ENCODE peak calls at places on chromosomes 12 and 14, in ten cellular contexts. F, M, H, I, V, S, W, U, Y and J are unnamed samples. For H3K4me1, the result is how much of the 10 kb centered on the place peaks cover.

GRCh38 chr12:28253175-28253641 is 63.0 kb downstream of the CCDC91 start:
- DNase-seq in H (no peak), M (no peak), V (peak), Y (no peak), S (no peak), F (no peak), W (no peak), U (no peak), I (no peak), J (no peak)

GRCh38 chr12:14129601-14130178 is 148.3 kb upstream of the GRIN2B start:
- DNase-seq in I (no peak), Y (no peak), F (no peak), V (no peak), M (no peak), W (no peak), U (no peak), H (no peak), S (no peak), J (no peak)

GRCh38 chr12:25052191-25053020 is 103.5 kb upstream of the BCAT1 start:
- DNase-seq in V (no peak), U (no peak), S (no peak), Y (peak), H (peak), W (peak), M (no peak), I (no peak), F (no peak), J (peak)

GRCh38 chr14:33564774-33565630 is 385.9 kb downstream of the EGLN3 start:
- DNase-seq in F (no peak), Y (no peak), U (no peak), V (peak), M (no peak), S (no peak), H (no peak), I (no peak), W (no peak), J (no peak)

GRCh38 chr12:131832393-131833231 is 4.4 kb downstream of the MMP17 start:
- DNase-seq in I (peak), W (peak), V (no peak), Y (peak), S (no peak), M (peak), U (no peak), H (no peak), F (peak), J (no peak)

GRCh38 chr12:2243275-2243674 is 190.5 kb downstream of the CACNA1C start:
- DNase-seq in M (no peak), V (peak), W (no peak), Y (no peak), U (no peak), I (no peak), H (no peak), S (no peak), F (no peak), J (no peak)

GRCh38 chr12:51393676-51394545 is 2.7 kb upstream of the GALNT6 start:
- DNase-seq in S (no peak), U (no peak), Y (no peak), M (no peak), W (peak), F (no peak), V (peak), H (peak), I (no peak), J (no peak)

GRCh38 chr14:73662439-73663056 is 17.8 kb downstream of the DNAL1 start:
- DNase-seq in V (peak), S (no peak), Y (peak), I (peak), F (peak), W (no peak), H (peak), M (no peak), U (peak), J (no peak)

GRCh38 chr12:122980192-122981035 is at the start of gene ARL6IP4:
- DNase-seq in I (no peak), Y (peak), W (no peak), V (peak), M (peak), F (peak), S (no peak), H (peak), U (peak), J (peak)

GRCh38 chr12:112482734-112483133 is 64.0 kb downstream of the PTPN11 start:
- DNase-seq in F (no peak), I (no peak), H (no peak), V (no peak), Y (no peak), W (no peak), U (no peak), S (no peak), M (no peak), J (no peak)

GRCh38 chr12:93025145-93026103 is 96.3 kb upstream of the EEA1 start:
- DNase-seq in Y (peak), V (peak), H (no peak), W (no peak), S (peak), M (no peak), F (peak), U (peak), I (no peak), J (no peak)

GRCh38 chr14:100017578-100017977 is 47.6 kb upstream of the EVL start:
- DNase-seq in V (peak), M (no peak), W (no peak), U (no peak), Y (no peak), I (no peak), H (no peak), F (peak), S (no peak), J (no peak)

GRCh38 chr12:3105690-3106479 is 28.7 kb downstream of the TSPAN9 start:
- DNase-seq in V (no peak), F (no peak), H (no peak), Y (no peak), I (no peak), M (no peak), U (no peak), S (no peak), W (no peak), J (no peak)

GRCh38 chr12:108560321-108560721 is 652 bp downstream of the SART3 start:
- DNase-seq in W (no peak), F (no peak), H (no peak), V (peak), S (no peak), Y (peak), U (no peak), I (no peak), M (no peak), J (no peak)

GRCh38 chr12:108562348-108563134 is at the start of gene ISCU:
- DNase-seq in V (peak), H (peak), M (peak), S (peak), I (peak), F (peak), U (peak), Y (peak), W (peak), J (peak)

GRCh38 chr12:108561852-108562347 is 496 bp upstream of the ISCU start:
- DNase-seq in W (no peak), S (no peak), M (no peak), F (no peak), V (peak), U (peak), I (no peak), Y (no peak), H (no peak), J (no peak)

GRCh38 chr12:108560752-108561719 is at the start of gene SART3:
- DNase-seq in H (peak), M (peak), S (peak), F (peak), W (peak), U (peak), I (peak), V (peak), Y (peak), J (peak)

DNA sequence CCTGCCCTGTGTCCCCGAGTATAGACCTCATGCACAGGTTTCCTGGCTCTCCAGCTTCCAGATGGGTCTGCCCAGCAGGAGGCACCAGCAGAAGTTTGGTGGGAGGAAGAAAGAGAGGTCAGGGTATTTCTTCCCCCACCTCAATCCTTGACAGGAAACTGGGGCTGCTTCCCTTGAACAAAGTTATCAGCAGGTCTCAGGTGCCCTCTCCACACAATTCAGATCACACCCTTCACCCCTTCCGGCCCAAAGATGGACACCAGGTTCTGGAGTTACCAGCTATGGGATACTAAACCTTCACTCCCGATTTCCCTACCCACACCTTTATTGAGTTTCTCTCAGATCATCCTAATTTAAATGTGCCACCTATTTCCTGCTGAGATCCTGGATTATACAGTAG is 1.2 kb downstream of the SART3 start:
- DNase-seq in F (no peak), S (no peak), W (no peak), M (no peak), H (no peak), Y (no peak), U (no peak), I (no peak), V (no peak), J (no peak)
- H3K4me3 ChIP-seq in F (peak), S (no peak), W (peak), M (peak), H (no peak), Y (peak), U (peak), I (peak), V (peak), J (no peak)

GRCh38 chr14:93160353-93160801 is 24.3 kb downstream of the MOAP1 start:
- DNase-seq in I (no peak), W (no peak), S (no peak), M (peak), F (peak), Y (peak), V (no peak), U (peak), H (no peak), J (no peak)

GRCh38 chr14:93161411-93161940 is 23.2 kb downstream of the MOAP1 start:
- DNase-seq in S (no peak), I (no peak), H (no peak), F (no peak), U (no peak), Y (no peak), M (no peak), V (no peak), W (no peak), J (no peak)

GRCh38 chr14:93156693-93157369 is 27.9 kb downstream of the MOAP1 start:
- DNase-seq in F (no peak), M (peak), V (no peak), S (no peak), H (no peak), W (no peak), U (peak), I (no peak), Y (no peak), J (no peak)

GRCh38 chr14:93150227-93151206 is 34.2 kb downstream of the MOAP1 start:
- DNase-seq in F (no peak), M (peak), W (peak), I (no peak), S (peak), Y (peak), U (peak), V (no peak), H (no peak), J (no peak)

GRCh38 chr14:93155667-93156066 is 29.0 kb downstream of the MOAP1 start:
- DNase-seq in W (no peak), H (no peak), F (no peak), M (no peak), Y (no peak), V (no peak), U (no peak), I (no peak), S (no peak), J (no peak)
- H3K4me1 ChIP-seq in W (under half), H (under half), F (under half), M (under half), Y (under half), V (under half), U (under half), I (under half), S (under half), J (under half)

DNA sequence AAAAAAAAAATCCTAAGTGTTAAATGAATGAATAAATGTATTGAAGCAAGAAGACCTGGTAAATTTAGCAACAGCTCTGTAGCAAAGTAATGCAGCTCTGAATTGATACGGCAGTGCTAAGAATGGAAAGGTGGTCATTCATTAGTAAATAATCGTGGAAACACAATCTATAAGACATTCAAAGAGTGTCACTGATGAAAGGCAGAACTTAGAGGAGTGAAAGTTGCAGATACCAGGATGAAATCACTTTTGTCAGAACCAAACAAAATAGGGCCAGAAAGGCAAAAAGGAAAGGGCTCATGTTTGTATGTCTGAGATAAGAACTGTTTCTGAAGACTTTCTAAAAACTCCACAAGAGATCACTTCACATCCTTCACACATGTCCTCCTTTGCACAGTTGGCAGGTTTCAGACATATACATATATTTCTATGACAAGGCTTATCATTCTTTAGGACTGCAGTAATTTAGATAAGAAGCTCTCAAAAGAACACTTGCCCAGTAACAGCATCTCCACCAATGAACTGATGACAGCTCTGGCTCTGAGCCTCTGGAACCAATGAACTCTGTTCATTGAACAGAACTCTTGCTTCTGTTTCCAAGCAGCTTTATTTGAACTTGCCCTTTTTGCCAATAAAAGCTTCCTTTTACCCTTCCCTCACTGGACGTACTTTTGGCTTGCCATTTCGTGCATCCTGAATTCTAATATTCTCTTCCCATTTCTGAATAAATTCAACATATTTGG is 4.2 kb upstream of the LRR1 start:
- DNase-seq in Y (peak), U (no peak), I (no peak), W (peak), S (no peak), F (no peak), V (peak), M (no peak), H (no peak), J (no peak)
- H3K4me3 ChIP-seq in Y (no peak), U (no peak), I (no peak), W (no peak), S (no peak), F (no peak), V (no peak), M (no peak), H (no peak), J (no peak)

DNA sequence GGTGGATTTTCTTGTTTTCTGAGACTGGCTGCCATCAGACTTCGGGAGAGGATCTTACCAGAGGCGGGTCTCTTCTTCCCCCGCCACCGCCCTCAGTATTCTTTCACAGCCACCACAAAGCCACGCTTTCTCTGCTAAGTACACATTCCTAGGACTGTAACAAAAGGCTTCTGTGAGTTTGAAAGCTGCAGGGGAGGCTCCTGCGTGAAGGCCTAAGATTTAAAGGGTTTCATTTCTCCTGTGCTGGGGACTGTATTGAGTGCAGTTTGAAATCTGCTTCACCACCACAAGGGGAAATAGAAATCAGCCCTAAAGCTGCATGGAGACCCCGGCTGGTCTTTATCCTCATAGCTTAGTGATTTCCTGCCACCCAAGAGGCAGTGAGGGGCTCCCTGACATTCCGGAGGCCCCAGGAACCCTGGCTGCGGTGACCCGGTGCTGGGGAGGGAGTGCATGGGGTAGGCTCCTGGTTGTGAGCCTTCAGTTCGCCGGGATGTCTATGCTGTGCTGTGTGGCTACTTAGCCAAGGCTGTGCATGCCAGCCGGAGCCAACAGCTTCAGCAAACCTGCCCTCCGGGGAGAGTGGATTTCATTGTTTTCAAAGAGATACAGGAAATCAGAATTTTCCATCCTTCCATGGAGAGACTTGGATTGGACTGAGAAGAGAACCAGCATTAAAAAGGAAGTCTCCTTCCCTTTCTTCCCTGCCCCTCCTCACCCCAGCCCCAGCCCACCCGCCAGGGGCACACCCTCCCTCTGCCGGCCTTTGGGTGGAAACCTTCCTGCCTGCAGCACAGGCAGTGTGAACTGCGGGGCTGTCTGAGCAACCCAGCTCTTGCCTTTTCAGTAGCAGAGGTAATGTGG is 163.3 kb downstream of the ETV6 start:
- DNase-seq in H (peak), Y (peak), I (no peak), V (peak), M (peak), U (peak), F (peak), W (no peak), S (no peak), J (peak)
- H3K4me1 ChIP-seq in H (under half), Y (under half), I (under half), V (under half), M (under half), U (under half), F (under half), W (under half), S (half or more), J (half or more)

GRCh38 chr14:96206461-96206860 is 1.8 kb downstream of the BDKRB2 start:
- DNase-seq in V (no peak), H (no peak), S (no peak), I (no peak), F (no peak), Y (no peak), M (no peak), W (no peak), U (no peak), J (no peak)
- H3K4me3 ChIP-seq in V (peak), H (no peak), S (peak), I (no peak), F (no peak), Y (no peak), M (no peak), W (no peak), U (no peak), J (no peak)